ENCODE peak calls at places on chromosome X, in nine cellular contexts. D is RWPE2, Q is cardiac muscle cell, X is OCI-LY7, R is foreskin fibroblast, Z is HFF-Myc, O is upper lobe of right lung, H is WERI-Rb-1, W is transverse colon. P is an unnamed sample.
A peak's percentile ranks its signal among the peaks of the same experiment; 100 is the strongest.

GRCh38 chrX:151875270-151876026 is 37.2 kb upstream of the MAGEA4 start:
- DNase-seq in D (no peak), Q (no peak), X (no peak), R (no peak), Z (no peak), O (no peak), H (no peak), W (no peak), P (no peak)

GRCh38 chrX:110671068-110671803 is 124.4 kb downstream of the CHRDL1 start:
- DNase-seq in D (no peak), Q (no peak), X (no peak), R (no peak), Z (no peak), O (no peak), H (no peak), W (no peak), P (no peak)

GRCh38 chrX:136643243-136643642 is 4.7 kb upstream of the CD40LG start:
- DNase-seq in D (no peak), Q (no peak), X (no peak), R (no peak), Z (no peak), O (no peak), H (no peak), W (no peak), P (no peak)

GRCh38 chrX:6029014-6029413 is 199.7 kb downstream of the NLGN4X start:
- DNase-seq in D (no peak), Q (no peak), X (no peak), R (no peak), Z (no peak), O (no peak), H (no peak), W (no peak), P (no peak)

GRCh38 chrX:18617351-18617750 is 54.6 kb downstream of the RS1 start:
- DNase-seq in D (peak; percentile 53), Q (peak; percentile 15), X (no peak), R (peak; percentile 42), Z (peak; percentile 10), O (no peak), H (no peak), W (peak; percentile 42), P (no peak)

GRCh38 chrX:29858714-29859113 is 356.6 kb upstream of the MAGEB2 start:
- DNase-seq in D (no peak), Q (no peak), X (no peak), R (peak; percentile 42), Z (no peak), O (no peak), H (no peak), W (no peak), P (no peak)

GRCh38 chrX:96211953-96212352 is 472.7 kb upstream of the DIAPH2 start:
- DNase-seq in D (no peak), Q (no peak), X (no peak), R (no peak), Z (no peak), O (no peak), H (no peak), W (no peak), P (no peak)

GRCh38 chrX:41066969-41067368 is 18.3 kb upstream of the USP9X start:
- DNase-seq in D (no peak), Q (no peak), X (no peak), R (no peak), Z (no peak), O (no peak), H (no peak), W (no peak), P (no peak)

GRCh38 chrX:100643943-100644587 is at the start of gene SRPX2:
- DNase-seq in D (peak; percentile 68), Q (no peak), X (no peak), R (peak; percentile 81), Z (peak; percentile 63), O (no peak), H (no peak), W (peak; percentile 50), P (no peak)

GRCh38 chrX:39891781-39892180 is 206.0 kb downstream of the BCOR start:
- DNase-seq in D (peak; percentile 65), Q (no peak), X (peak; percentile 69), R (no peak), Z (no peak), O (no peak), H (no peak), W (no peak), P (no peak)

GRCh38 chrX:50953832-50954231 is 43.3 kb downstream of the BMP15 start:
- DNase-seq in D (no peak), Q (no peak), X (no peak), R (no peak), Z (no peak), O (no peak), H (no peak), W (no peak), P (no peak)

GRCh38 chrX:3493605-3494004 is 147.2 kb upstream of the MXRA5 start:
- DNase-seq in D (no peak), Q (no peak), X (no peak), R (no peak), Z (no peak), O (no peak), H (no peak), W (no peak), P (no peak)

GRCh38 chrX:56745019-56745418 is 16.0 kb downstream of the NBDY start:
- DNase-seq in D (no peak), Q (no peak), X (no peak), R (peak; percentile 71), Z (peak; percentile 42), O (no peak), H (no peak), W (no peak), P (no peak)

GRCh38 chrX:106608016-106608415 is 3.8 kb upstream of the RADX start:
- DNase-seq in D (no peak), Q (no peak), X (no peak), R (no peak), Z (no peak), O (no peak), H (no peak), W (no peak), P (no peak)

GRCh38 chrX:129781134-129782014 is 1.6 kb downstream of the SASH3 start:
- DNase-seq in D (no peak), Q (no peak), X (peak; percentile 92), R (no peak), Z (no peak), O (peak; percentile 76), H (no peak), W (peak; percentile 67), P (peak; percentile 95)

GRCh38 chrX:130285710-130286109 is 17.0 kb upstream of the ZNF280C start:
- DNase-seq in D (no peak), Q (no peak), X (no peak), R (no peak), Z (no peak), O (no peak), H (no peak), W (no peak), P (no peak)

GRCh38 chrX:1591102-1591862 is at the start of gene AKAP17A:
- DNase-seq in D (peak; percentile 97), Q (peak; percentile 95), X (peak; percentile 97), R (peak; percentile 91), Z (peak; percentile 49), O (peak; percentile 98), H (peak; percentile 98), W (peak; percentile 98), P (peak; percentile 99)
- TF ChIP-seq CTCF in D (no peak), Q (no peak), X (peak; percentile 10), R (no peak), Z (no peak), O (peak; percentile 5), H (no peak), W (no peak), P (peak; percentile 26)

DNA sequence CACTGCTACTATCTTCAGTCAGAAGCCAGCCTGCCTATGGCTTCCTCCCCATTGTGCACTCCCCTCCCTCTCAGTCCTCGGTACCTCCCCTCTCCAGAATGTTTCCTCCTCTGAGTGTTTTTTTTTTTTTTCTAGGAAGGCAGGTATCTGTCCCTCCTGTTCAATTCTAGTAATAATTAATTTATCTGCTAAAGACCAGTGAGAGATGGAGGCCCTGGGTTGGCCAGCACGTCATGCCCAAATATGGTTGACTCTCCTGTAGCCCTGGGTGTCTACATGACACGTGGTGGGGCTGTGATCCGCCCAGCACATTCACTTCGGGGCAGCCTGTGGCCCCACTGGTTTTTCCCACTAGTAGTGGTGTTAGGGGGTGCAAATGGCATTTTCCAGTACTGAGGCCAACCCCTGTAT is 1.8 kb downstream of the FLNA start:
- DNase-seq in D (no peak), Q (peak; percentile 49), X (no peak), R (no peak), Z (no peak), O (no peak), H (no peak), W (no peak), P (no peak)
- H3K4me3 ChIP-seq in D (no peak overlapping the region), Q (no peak overlapping the region), X (no peak overlapping the region), R (peak overlapping the region; percentile 58), Z (peak overlapping the region; percentile 88), O (peak overlapping the region; percentile 71), H (no peak overlapping the region), W (peak overlapping the region; percentile 63), P (peak overlapping the region; percentile 82)

GRCh38 chrX:91414710-91415109 is 19.9 kb upstream of the PABPC5 start:
- DNase-seq in D (no peak), Q (peak; percentile 37), X (no peak), R (no peak), Z (no peak), O (no peak), H (no peak), W (no peak), P (no peak)
- TF ChIP-seq CTCF in D (peak; percentile 26), Q (no peak), X (peak; percentile 45), R (peak; percentile 6), Z (no peak), O (peak; percentile 39), H (peak; percentile 38), W (no peak), P (no peak)

GRCh38 chrX:75155830-75156525 is at the start of gene ABCB7:
- DNase-seq in D (no peak), Q (peak; percentile 74), X (peak; percentile 77), R (peak; percentile 51), Z (peak; percentile 52), O (peak; percentile 73), H (peak; percentile 66), W (peak; percentile 68), P (peak; percentile 85)

GRCh38 chrX:75156537-75156945 is 458 bp upstream of the ABCB7 start:
- DNase-seq in D (no peak), Q (no peak), X (no peak), R (peak; percentile 32), Z (no peak), O (no peak), H (no peak), W (no peak), P (no peak)

GRCh38 chrX:75155454-75155829 is 641 bp downstream of the ABCB7 start:
- DNase-seq in D (no peak), Q (no peak), X (peak; percentile 5), R (no peak), Z (no peak), O (no peak), H (no peak), W (no peak), P (no peak)

GRCh38 chrX:75151828-75152592 is 4.1 kb downstream of the ABCB7 start:
- DNase-seq in D (no peak), Q (no peak), X (no peak), R (no peak), Z (no peak), O (no peak), H (no peak), W (no peak), P (no peak)

DNA sequence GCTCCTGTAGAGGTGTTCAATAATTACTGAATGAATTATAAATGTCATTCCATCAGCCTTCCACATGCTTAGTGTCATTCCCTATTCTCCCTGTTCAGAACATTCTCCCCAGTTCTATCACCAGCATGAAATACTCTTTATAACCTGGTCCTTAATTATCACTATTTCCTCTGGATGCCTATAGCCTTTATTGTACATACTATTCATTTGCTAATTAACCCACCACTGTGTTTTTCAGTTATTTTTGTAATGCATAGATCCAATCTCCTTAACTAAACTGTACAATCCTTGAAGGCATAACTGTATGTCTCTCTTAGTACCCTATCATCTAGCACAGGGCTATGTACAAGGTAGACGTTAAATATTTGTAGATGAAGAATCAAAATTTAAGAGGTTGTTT is 1.2 kb downstream of the ABCB7 start:
- DNase-seq in D (no peak), Q (no peak), X (no peak), R (no peak), Z (no peak), O (no peak), H (no peak), W (no peak), P (no peak)
- H3K4me3 ChIP-seq in D (no peak overlapping the region), Q (peak overlapping the region; percentile 44), X (peak overlapping the region; percentile 86), R (peak overlapping the region; percentile 90), Z (no peak overlapping the region), O (peak overlapping the region; percentile 64), H (no peak overlapping the region), W (peak overlapping the region; percentile 70), P (no peak overlapping the region)